ENCODE peak calls at places on chromosome 18, in six cellular contexts. L is adrenal gland; R is HEK293T; B is left colon; Q is left ventricle myocardium inferior; S is activated naive CD8-positive, alpha-beta T cell treated with anti-CD3 and anti-CD28 coated beads for 36 hours. U is an unnamed sample.

GRCh38 chr18:713135-713490 is 683 bp upstream of the ENOSF1 start:
- DNase-seq in L (no peak), R (no peak), B (no peak), Q (no peak), S (no peak), U (no peak)

GRCh38 chr18:77520767-77521166 is 271.1 kb downstream of the GALR1 start:
- DNase-seq in L (no peak), R (no peak), B (no peak), Q (no peak), S (no peak), U (no peak)

GRCh38 chr18:5770176-5770575 is 125.1 kb downstream of the TMEM200C start:
- DNase-seq in L (no peak), R (no peak), B (no peak), Q (no peak), S (no peak), U (no peak)

GRCh38 chr18:3340682-3341097 is 78.8 kb downstream of the MYL12B start:
- DNase-seq in L (no peak), R (peak), B (no peak), Q (no peak), S (no peak), U (no peak)

GRCh38 chr18:7366597-7366996 is 135.7 kb downstream of the LRRC30 start:
- DNase-seq in L (no peak), R (no peak), B (no peak), Q (no peak), S (no peak), U (no peak)

GRCh38 chr18:74171910-74172606 is 23.7 kb downstream of the TIMM21 start:
- DNase-seq in L (no peak), R (no peak), B (no peak), Q (no peak), S (no peak), U (no peak)

GRCh38 chr18:9087144-9087543 is 15.4 kb upstream of the NDUFV2 start:
- DNase-seq in L (no peak), R (no peak), B (no peak), Q (no peak), S (no peak), U (no peak)

GRCh38 chr18:57853864-57854263 is 50.7 kb upstream of the ATP8B1 start:
- DNase-seq in L (no peak), R (no peak), B (no peak), Q (no peak), S (no peak), U (no peak)

GRCh38 chr18:40365526-40365925 is 1589.5 kb upstream of the PIK3C3 start:
- DNase-seq in L (no peak), R (no peak), B (no peak), Q (no peak), S (no peak), U (no peak)

GRCh38 chr18:67133669-67134068 is 382.9 kb downstream of the DSEL start:
- DNase-seq in L (no peak), R (no peak), B (no peak), Q (no peak), S (no peak), U (no peak)

GRCh38 chr18:50454379-50455005 is 79.6 kb downstream of the SKA1 start:
- DNase-seq in L (no peak), R (no peak), B (no peak), Q (no peak), S (no peak), U (no peak)

GRCh38 chr18:25164211-25164836 is 187.6 kb downstream of the ZNF521 start:
- DNase-seq in L (no peak), R (no peak), B (no peak), Q (no peak), S (no peak), U (no peak)

GRCh38 chr18:42814184-42814583 is 301.3 kb downstream of the RIT2 start:
- DNase-seq in L (no peak), R (no peak), B (no peak), Q (no peak), S (no peak), U (no peak)

GRCh38 chr18:62751341-62751821 is 36.0 kb downstream of the PHLPP1 start:
- DNase-seq in L (no peak), R (no peak), B (no peak), Q (no peak), S (no peak), U (no peak)

GRCh38 chr18:33821503-33821902 is 243.5 kb downstream of the ASXL3 start:
- DNase-seq in L (no peak), R (no peak), B (no peak), Q (no peak), S (no peak), U (no peak)

GRCh38 chr18:67268530-67268929 is 248.0 kb downstream of the DSEL start:
- DNase-seq in L (no peak), R (no peak), B (no peak), Q (no peak), S (no peak), U (no peak)

GRCh38 chr18:2903006-2903405 is 56.2 kb downstream of the EMILIN2 start:
- DNase-seq in L (peak), R (no peak), B (no peak), Q (peak), S (no peak), U (no peak)

GRCh38 chr18:75104483-75104882 is 104.5 kb downstream of the PTGR3 start:
- DNase-seq in L (no peak), R (no peak), B (no peak), Q (no peak), S (no peak), U (no peak)

GRCh38 chr18:3148930-3149535 is 70.7 kb downstream of the MYOM1 start:
- DNase-seq in L (no peak), R (no peak), B (no peak), Q (no peak), S (no peak), U (no peak)

GRCh38 chr18:50151876-50152275 is 43.1 kb downstream of the MYO5B start:
- DNase-seq in L (no peak), R (no peak), B (no peak), Q (no peak), S (no peak), U (no peak)

GRCh38 chr18:43950062-43950461 is 672.8 kb upstream of the SYT4 start:
- DNase-seq in L (no peak), R (no peak), B (no peak), Q (no peak), S (no peak), U (no peak)

GRCh38 chr18:27411911-27412310 is 226.8 kb upstream of the CHST9 start:
- DNase-seq in L (no peak), R (no peak), B (no peak), Q (no peak), S (no peak), U (no peak)

GRCh38 chr18:75517286-75517685 is 89.8 kb upstream of the SMIM21 start:
- DNase-seq in L (no peak), R (no peak), B (no peak), Q (no peak), S (no peak), U (no peak)

GRCh38 chr18:59308201-59309014 is 10.0 kb downstream of the CPLX4 start:
- DNase-seq in L (peak), R (peak), B (peak), Q (peak), S (peak), U (peak)

GRCh38 chr18:9488535-9488934 is 13.2 kb downstream of the RALBP1 start:
- DNase-seq in L (no peak), R (no peak), B (no peak), Q (no peak), S (no peak), U (no peak)

GRCh38 chr18:24111936-24112335 is 26.9 kb upstream of the CABYR start:
- DNase-seq in L (no peak), R (no peak), B (no peak), Q (no peak), S (no peak), U (no peak)

GRCh38 chr18:2909431-2910140 is 62.8 kb downstream of the EMILIN2 start:
- DNase-seq in L (no peak), R (no peak), B (no peak), Q (no peak), S (no peak), U (no peak)

GRCh38 chr18:45839415-45840395 is 14.2 kb downstream of the SIGLEC15 start:
- DNase-seq in L (no peak), R (peak), B (no peak), Q (no peak), S (no peak), U (peak)

GRCh38 chr18:2494921-2495320 is 76.4 kb downstream of the METTL4 start:
- DNase-seq in L (no peak), R (no peak), B (no peak), Q (no peak), S (no peak), U (no peak)

GRCh38 chr18:43587538-43588153 is 310.4 kb upstream of the SYT4 start:
- DNase-seq in L (no peak), R (peak), B (no peak), Q (no peak), S (no peak), U (no peak)

GRCh38 chr18:38579764-38580163 is 1014.2 kb upstream of the CELF4 start:
- DNase-seq in L (no peak), R (no peak), B (no peak), Q (no peak), S (no peak), U (no peak)

GRCh38 chr18:68176901-68177300 is 538.0 kb downstream of the TMX3 start:
- DNase-seq in L (no peak), R (no peak), B (no peak), Q (no peak), S (no peak), U (no peak)

GRCh38 chr18:58865009-58865345 is 300 bp downstream of the ZNF532 start:
- DNase-seq in L (no peak), R (no peak), B (no peak), Q (no peak), S (no peak), U (no peak)

GRCh38 chr18:48821251-48821590 is 129.5 kb downstream of the SMAD7 start:
- DNase-seq in L (no peak), R (no peak), B (no peak), Q (no peak), S (no peak), U (no peak)

GRCh38 chr18:394997-395383 is 105.5 kb downstream of the COLEC12 start:
- DNase-seq in L (no peak), R (no peak), B (no peak), Q (no peak), S (no peak), U (no peak)

GRCh38 chr18:42028232-42028832 is 73.3 kb downstream of the PIK3C3 start:
- DNase-seq in L (no peak), R (peak), B (peak), Q (no peak), S (peak), U (peak)

GRCh38 chr18:24031318-24031717 is 16.8 kb downstream of the TTC39C start:
- DNase-seq in L (no peak), R (no peak), B (no peak), Q (no peak), S (no peak), U (no peak)

GRCh38 chr18:2908946-2909335 is 62.1 kb downstream of the EMILIN2 start:
- DNase-seq in L (no peak), R (no peak), B (no peak), Q (no peak), S (no peak), U (no peak)

U was measured in stimulated activated naive CD8-positive, alpha-beta T cell treated with anti-CD3 and anti-CD28 coated beads, Interleukin-15, Interleukin-2, amounts not matched to agents 100 U/mL and 50 U/mL, for 24 hours.